ENCODE peak calls at places on chromosomes 3 and 15, in eight cellular contexts. L, S, N, G, Y, V, D and B are unnamed samples. For H3K9me3 and H3K4me1, the result is how much of the 10 kb centered on the place peaks cover.

GRCh38 chr15:100384108-100384410 is 42.3 kb upstream of the ADAMTS17 start:
- DNase-seq in S (no peak), L (no peak), G (no peak), V (no peak), D (no peak), Y (no peak), N (no peak), B (no peak)

GRCh38 chr3:11059090-11059798 is 66.7 kb downstream of the SLC6A1 start:
- DNase-seq in N (no peak), D (peak), Y (peak), S (peak), V (peak), G (peak), L (peak), B (no peak)

GRCh38 chr3:143644370-143645089 is 203.7 kb downstream of the SLC9A9 start:
- DNase-seq in N (no peak), V (peak), Y (peak), D (peak), S (no peak), L (peak), G (peak), B (no peak)

GRCh38 chr3:168722091-168722490 is 626.4 kb upstream of the GOLIM4 start:
- DNase-seq in D (no peak), V (no peak), S (no peak), N (no peak), L (no peak), G (no peak), Y (no peak), B (no peak)

GRCh38 chr15:25427861-25428260 is 11.0 kb downstream of the UBE3A start:
- DNase-seq in S (no peak), L (peak), D (no peak), V (no peak), N (no peak), G (no peak), Y (no peak), B (no peak)

GRCh38 chr15:73075151-73075859 is 23.0 kb downstream of the NEO1 start:
- DNase-seq in N (no peak), Y (no peak), L (no peak), V (no peak), G (no peak), D (no peak), S (no peak), B (no peak)

GRCh38 chr15:44066211-44066827 is 128.8 kb downstream of the FRMD5 start:
- DNase-seq in D (peak), Y (peak), S (no peak), N (peak), L (peak), G (peak), V (peak), B (peak)

GRCh38 chr3:46504780-46505179 is 7.0 kb downstream of the RTP3 start:
- DNase-seq in V (no peak), L (no peak), Y (no peak), S (no peak), N (no peak), D (no peak), G (no peak), B (no peak)

GRCh38 chr3:179732661-179733348 is 80.0 kb downstream of the USP13 start:
- DNase-seq in V (peak), D (no peak), Y (no peak), S (no peak), N (no peak), G (no peak), L (no peak), B (no peak)

GRCh38 chr15:42890161-42890913 is 30.2 kb downstream of the TTBK2 start:
- DNase-seq in Y (no peak), V (no peak), S (no peak), D (no peak), L (peak), N (no peak), G (no peak), B (no peak)

GRCh38 chr15:32818758-32819405 is 101.1 kb downstream of the GREM1 start:
- DNase-seq in D (peak), G (no peak), N (no peak), Y (no peak), V (no peak), S (peak), L (peak), B (no peak)

GRCh38 chr3:191244242-191244867 is 45.3 kb downstream of the OSTN start:
- DNase-seq in N (no peak), S (no peak), V (no peak), Y (no peak), G (no peak), L (peak), D (no peak), B (no peak)

GRCh38 chr15:99994849-99995248 is 261.6 kb upstream of the LYSMD4 start:
- DNase-seq in L (no peak), N (no peak), V (no peak), S (no peak), D (peak), G (peak), Y (no peak), B (no peak)

GRCh38 chr3:63228677-63229076 is 49.4 kb upstream of the SYNPR start:
- DNase-seq in N (no peak), L (peak), G (peak), D (peak), S (no peak), Y (peak), V (no peak), B (no peak)

GRCh38 chr3:43062556-43063040 is 43.3 kb downstream of the POMGNT2 start:
- DNase-seq in L (peak), G (no peak), S (no peak), Y (no peak), N (no peak), D (peak), V (no peak), B (no peak)

GRCh38 chr3:24158756-24159155 is 213.7 kb downstream of the NR1D2 start:
- DNase-seq in Y (no peak), G (no peak), L (no peak), N (no peak), D (no peak), V (no peak), S (no peak), B (no peak)

GRCh38 chr3:125117631-125118191 is 61.9 kb upstream of the HEG1 start:
- DNase-seq in S (no peak), N (no peak), D (no peak), L (no peak), Y (no peak), V (no peak), G (no peak), B (no peak)

GRCh38 chr15:78691873-78692421 is 50.9 kb upstream of the CHRNB4 start:
- DNase-seq in L (no peak), N (no peak), V (no peak), G (no peak), Y (no peak), S (no peak), D (no peak), B (no peak)

GRCh38 chr3:69541059-69541471 is 155.2 kb upstream of the FRMD4B start:
- DNase-seq in G (peak), D (peak), V (no peak), S (no peak), N (no peak), Y (no peak), L (no peak), B (no peak)

GRCh38 chr3:20043825-20044224 is 3.6 kb downstream of the KAT2B start:
- DNase-seq in V (no peak), D (no peak), N (no peak), Y (no peak), G (no peak), L (no peak), S (no peak), B (no peak)

GRCh38 chr3:75727985-75728384 is 57.4 kb downstream of the ZNF717 start:
- DNase-seq in V (no peak), D (no peak), N (no peak), Y (no peak), G (no peak), L (no peak), S (no peak), B (no peak)

GRCh38 chr3:136957751-136958288 is at the start of gene IL20RB:
- DNase-seq in D (peak), Y (peak), L (peak), N (no peak), V (no peak), S (no peak), G (no peak), B (no peak)

GRCh38 chr15:35618260-35619188 is 72.6 kb upstream of the DPH6 start:
- DNase-seq in Y (no peak), S (no peak), L (peak), D (no peak), N (no peak), G (no peak), V (no peak), B (no peak)

GRCh38 chr3:11591401-11592266 is 52.1 kb downstream of the VGLL4 start:
- DNase-seq in D (peak), N (no peak), Y (peak), L (peak), G (peak), S (peak), V (peak), B (no peak)

GRCh38 chr3:64264491-64265109 is 39.3 kb upstream of the PRICKLE2 start:
- DNase-seq in V (no peak), D (no peak), S (no peak), L (peak), G (no peak), N (no peak), Y (no peak), B (no peak)

GRCh38 chr3:12967751-12968209 is 105.4 kb downstream of the IQSEC1 start:
- DNase-seq in S (peak), L (peak), V (peak), G (peak), Y (peak), N (peak), D (peak), B (peak)

GRCh38 chr3:21447471-21448205 is 303.4 kb downstream of the ZNF385D start:
- DNase-seq in Y (no peak), L (peak), N (no peak), S (no peak), G (no peak), D (no peak), V (no peak), B (no peak)

GRCh38 chr15:25087137-25087536 is 132.3 kb downstream of the SNRPN start:
- DNase-seq in N (no peak), L (no peak), G (no peak), V (no peak), Y (no peak), S (no peak), D (no peak), B (no peak)

GRCh38 chr3:52372822-52373504 is 56.8 kb downstream of the DNAH1 start:
- DNase-seq in S (no peak), V (peak), G (peak), L (no peak), D (peak), Y (no peak), N (no peak), B (no peak)

GRCh38 chr15:52790166-52790708 is at the start of gene ONECUT1:
- DNase-seq in G (peak), N (no peak), S (no peak), D (peak), Y (no peak), V (peak), L (peak), B (peak)

GRCh38 chr3:52730681-52731080 is 24.8 kb downstream of the SPCS1 start:
- DNase-seq in G (no peak), D (no peak), S (no peak), V (no peak), L (peak), N (no peak), Y (no peak), B (no peak)

GRCh38 chr3:125511420-125512094 is 8.4 kb downstream of the SNX4 start:
- DNase-seq in Y (no peak), G (no peak), L (no peak), D (no peak), N (no peak), V (no peak), S (no peak), B (no peak)

GRCh38 chr3:196666001-196666867 is 26.7 kb downstream of the NRROS start:
- DNase-seq in Y (no peak), V (no peak), N (no peak), S (no peak), D (peak), G (peak), L (peak), B (no peak)

DNA sequence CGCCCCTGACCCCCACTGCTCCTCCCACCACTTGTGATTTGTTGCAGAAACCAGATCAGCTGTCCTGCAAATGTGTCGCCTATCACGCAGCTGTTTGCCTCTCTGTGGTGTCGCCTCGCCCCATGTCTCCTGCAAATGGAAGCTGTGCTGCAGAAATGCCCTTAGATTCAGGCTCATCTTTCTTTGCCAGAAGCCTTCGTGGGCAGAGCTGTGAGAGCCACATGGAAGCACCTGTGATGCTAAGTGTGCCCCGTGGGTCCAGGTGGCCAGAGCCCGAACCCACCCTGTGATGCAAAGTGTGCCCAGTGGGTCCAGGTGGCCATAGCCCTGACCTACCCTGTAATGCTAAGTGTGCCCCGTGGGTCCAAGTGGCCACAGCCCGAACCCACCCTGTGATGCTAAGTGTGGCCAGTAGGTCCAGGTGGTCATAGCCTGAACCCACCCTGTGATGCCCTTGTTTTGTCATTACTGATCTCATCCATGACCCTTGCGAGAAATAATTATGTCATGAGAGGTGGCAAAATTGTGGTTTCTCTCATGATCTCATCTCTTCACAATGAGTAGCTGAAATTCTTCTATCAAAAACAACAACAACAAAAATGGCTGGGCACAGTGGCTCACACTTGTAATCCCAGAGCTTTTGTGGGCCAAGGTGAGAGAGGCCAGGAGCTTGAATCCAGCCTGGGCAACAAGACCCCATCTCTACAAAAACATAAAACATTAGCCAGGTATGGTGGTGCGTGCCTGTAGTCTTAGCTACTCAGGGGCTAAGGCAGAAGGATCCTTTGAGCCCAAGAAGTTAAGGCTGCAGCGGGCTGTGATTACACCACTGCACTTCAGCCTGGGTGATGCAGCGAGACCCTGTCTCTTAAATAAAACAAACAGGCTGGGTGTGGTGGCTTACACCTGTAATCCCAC is 187.4 kb downstream of the GOLGA6L6 start:
- DNase-seq in D (no peak), N (no peak), L (no peak), S (no peak), Y (no peak), V (no peak), G (no peak), B (no peak)
- H3K9me3 ChIP-seq in D (half or more), N (under half), L (under half), S (under half), Y (half or more), V (under half), G (under half), B (under half)

DNA sequence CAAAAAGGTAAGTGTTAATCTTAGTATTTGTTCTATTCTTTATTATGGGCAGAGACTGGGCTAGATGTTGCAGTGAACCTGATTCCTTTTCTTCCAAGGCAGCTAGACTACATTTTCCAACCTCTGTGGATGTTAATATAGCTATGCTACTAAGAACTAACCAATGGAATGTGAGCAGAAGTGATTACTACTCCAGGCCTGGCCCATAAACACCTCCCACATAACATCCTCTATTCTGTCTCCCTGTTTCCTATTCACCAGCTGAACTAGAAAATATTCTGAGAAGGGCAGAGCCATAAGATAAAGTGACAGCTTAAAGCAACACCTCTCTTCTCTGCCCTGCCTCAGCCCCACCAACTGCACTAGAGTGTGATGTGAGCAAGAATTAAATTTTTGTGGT is 29.4 kb downstream of the CD200R1L start:
- DNase-seq in L (peak), N (no peak), G (no peak), S (no peak), Y (no peak), V (no peak), D (no peak), B (no peak)
- H3K4me1 ChIP-seq in L (under half), N (under half), G (under half), S (under half), Y (under half), V (under half), D (under half), B (under half)

GRCh38 chr3:99949956-99950670 is 132.5 kb downstream of the CMSS1 start:
- DNase-seq in Y (no peak), D (no peak), V (no peak), N (no peak), S (no peak), G (no peak), L (no peak), B (no peak)
- H3K9me3 ChIP-seq in Y (under half), D (under half), V (under half), N (under half), S (under half), G (under half), L (under half), B (under half)

DNA sequence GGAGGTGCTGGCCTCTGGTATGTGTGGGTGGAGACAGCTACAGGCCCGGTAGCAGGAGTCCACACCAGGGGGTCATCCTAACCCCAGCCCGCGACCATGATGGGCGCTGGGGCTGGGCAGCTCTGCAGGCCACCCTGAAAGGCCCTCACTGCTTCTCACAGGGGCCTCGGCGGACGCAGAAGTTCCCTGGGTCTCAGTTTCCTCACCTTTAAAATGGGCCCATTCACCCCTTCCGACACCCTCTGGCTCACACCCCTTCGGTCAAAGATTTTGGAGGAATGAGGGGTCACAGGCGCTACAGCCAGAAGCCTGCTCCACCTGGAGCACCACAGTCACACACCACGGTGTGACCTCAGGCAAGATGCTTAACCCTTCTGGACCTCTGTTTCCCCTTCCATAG is 8.0 kb downstream of the PLXND1 start:
- DNase-seq in N (no peak), S (no peak), G (no peak), D (no peak), Y (no peak), V (no peak), L (no peak), B (no peak)
- H3K4me1 ChIP-seq in N (under half), S (half or more), G (half or more), D (half or more), Y (under half), V (half or more), L (under half), B (under half)

DNA sequence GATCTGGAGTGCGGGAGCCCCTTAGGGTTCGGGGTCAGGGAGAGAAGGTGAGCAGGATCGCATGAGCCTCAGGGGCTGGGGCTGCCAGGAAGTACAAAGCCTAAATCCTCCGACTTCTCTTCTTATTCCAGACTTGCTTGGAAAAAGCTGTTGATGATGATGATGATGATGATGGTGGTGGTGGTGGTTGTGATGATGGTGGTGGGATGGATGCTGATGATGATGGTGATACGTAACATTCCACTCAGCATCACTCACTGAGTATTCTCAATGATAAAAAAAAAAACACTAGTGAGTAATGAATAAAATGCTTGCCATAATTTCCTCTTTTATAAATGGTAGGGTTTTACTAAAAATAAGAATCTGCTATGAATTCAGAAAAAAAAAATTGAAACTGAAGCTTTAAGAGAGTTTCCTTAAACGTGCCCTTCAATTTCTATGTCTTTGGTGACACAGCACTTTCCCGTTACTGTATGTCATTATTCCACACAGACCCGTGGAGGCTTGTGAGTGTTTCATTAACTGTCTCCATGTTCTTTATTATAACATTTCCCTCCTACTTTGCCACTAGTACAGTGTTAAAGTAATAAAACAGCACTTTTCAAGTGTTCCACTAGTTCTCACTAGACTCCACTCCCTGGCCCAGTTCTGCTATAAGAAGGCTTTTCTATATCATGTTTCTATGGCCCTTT is 5.4 kb upstream of the ACAN start:
- DNase-seq in V (no peak), D (no peak), Y (no peak), N (no peak), L (no peak), S (no peak), G (no peak), B (no peak)
- H3K9me3 ChIP-seq in V (under half), D (under half), Y (under half), N (under half), L (under half), S (under half), G (under half), B (under half)